ENCODE peak calls at places on chromosomes 4 and X, in seven cellular contexts. W is fibroblast of mammary gland; I is WTC11; O is AG09309; K is glutamatergic neuron; T is AG04450; N is CD4-positive, alpha-beta T cell. L is an unnamed sample.

GRCh38 chrX:123833387-123833786 is 26.5 kb upstream of the XIAP start:
- DNase-seq in W (peak), I (peak), O (no peak), K (peak), T (peak), N (peak), L (no peak)

GRCh38 chrX:85914431-85914830 is 132.9 kb downstream of the CHM start:
- DNase-seq in W (no peak), I (no peak), O (no peak), K (no peak), T (no peak), N (no peak), L (no peak)

GRCh38 chr4:101262683-101263082 is 84.6 kb downstream of the PPP3CA start:
- DNase-seq in W (no peak), I (no peak), O (no peak), K (no peak), T (no peak), N (no peak), L (no peak)

GRCh38 chr4:149203256-149204001 is 612.2 kb downstream of the IQCM start:
- DNase-seq in W (peak), I (no peak), O (no peak), K (no peak), T (no peak), N (no peak), L (no peak)

GRCh38 chr4:84530871-84531270 is 31.8 kb upstream of the NKX6-1 start:
- DNase-seq in W (peak), I (no peak), O (no peak), K (no peak), T (no peak), N (no peak), L (no peak)

GRCh38 chr4:78362310-78362709 is 189.3 kb upstream of the ANXA3 start:
- DNase-seq in W (no peak), I (peak), O (no peak), K (no peak), T (no peak), N (no peak), L (no peak)

GRCh38 chrX:150227873-150228272 is 135.2 kb upstream of the MAMLD1 start:
- DNase-seq in W (no peak), I (no peak), O (no peak), K (no peak), T (no peak), N (no peak), L (no peak)

GRCh38 chr4:89024051-89024675 is 32.8 kb downstream of the FAM13A start:
- DNase-seq in W (peak), I (no peak), O (peak), K (no peak), T (peak), N (peak), L (peak)

GRCh38 chr4:72383439-72383838 is 185.6 kb downstream of the ADAMTS3 start:
- DNase-seq in W (no peak), I (no peak), O (no peak), K (no peak), T (no peak), N (no peak), L (no peak)

GRCh38 chr4:1608196-1608820 is 75.8 kb downstream of the FAM53A start:
- DNase-seq in W (no peak), I (no peak), O (no peak), K (peak), T (no peak), N (no peak), L (no peak)

GRCh38 chrX:40169193-40170086 is 71.7 kb upstream of the BCOR start:
- DNase-seq in W (no peak), I (peak), O (no peak), K (peak), T (peak), N (peak), L (peak)

GRCh38 chrX:66200855-66201795 is 37.1 kb downstream of the HEPH start:
- DNase-seq in W (peak), I (no peak), O (peak), K (no peak), T (no peak), N (no peak), L (no peak)

GRCh38 chr4:144709793-144710525 is 64.0 kb downstream of the HHIP start:
- DNase-seq in W (peak), I (no peak), O (no peak), K (no peak), T (no peak), N (no peak), L (peak)

GRCh38 chr4:126701756-126702155 is 931.0 kb upstream of the INTU start:
- DNase-seq in W (peak), I (no peak), O (peak), K (no peak), T (no peak), N (no peak), L (no peak)

GRCh38 chr4:119731146-119731742 is 102.6 kb upstream of the PDE5A start:
- DNase-seq in W (no peak), I (no peak), O (no peak), K (no peak), T (no peak), N (no peak), L (no peak)

GRCh38 chrX:132648870-132649269 is 160.0 kb upstream of the MBNL3 start:
- DNase-seq in W (no peak), I (no peak), O (peak), K (no peak), T (no peak), N (no peak), L (no peak)

GRCh38 chrX:106933538-106933961 is 13.3 kb downstream of the CLDN2 start:
- DNase-seq in W (no peak), I (no peak), O (no peak), K (no peak), T (no peak), N (no peak), L (no peak)

GRCh38 chrX:47941423-47941822 is 62.4 kb downstream of the ZNF182 start:
- DNase-seq in W (no peak), I (no peak), O (no peak), K (no peak), T (no peak), N (no peak), L (no peak)

GRCh38 chr4:74181225-74181624 is 23.3 kb downstream of the MTHFD2L start:
- DNase-seq in W (peak), I (no peak), O (no peak), K (no peak), T (no peak), N (no peak), L (no peak)

GRCh38 chrX:96619588-96619987 is 65.1 kb upstream of the DIAPH2 start:
- DNase-seq in W (no peak), I (no peak), O (no peak), K (no peak), T (no peak), N (no peak), L (no peak)

GRCh38 chr4:122668241-122668640 is 47.4 kb upstream of the IL21 start:
- DNase-seq in W (peak), I (no peak), O (peak), K (no peak), T (peak), N (no peak), L (no peak)

GRCh38 chr4:141826260-141826659 is 189.9 kb downstream of the IL15 start:
- DNase-seq in W (no peak), I (no peak), O (no peak), K (no peak), T (peak), N (no peak), L (no peak)

DNA sequence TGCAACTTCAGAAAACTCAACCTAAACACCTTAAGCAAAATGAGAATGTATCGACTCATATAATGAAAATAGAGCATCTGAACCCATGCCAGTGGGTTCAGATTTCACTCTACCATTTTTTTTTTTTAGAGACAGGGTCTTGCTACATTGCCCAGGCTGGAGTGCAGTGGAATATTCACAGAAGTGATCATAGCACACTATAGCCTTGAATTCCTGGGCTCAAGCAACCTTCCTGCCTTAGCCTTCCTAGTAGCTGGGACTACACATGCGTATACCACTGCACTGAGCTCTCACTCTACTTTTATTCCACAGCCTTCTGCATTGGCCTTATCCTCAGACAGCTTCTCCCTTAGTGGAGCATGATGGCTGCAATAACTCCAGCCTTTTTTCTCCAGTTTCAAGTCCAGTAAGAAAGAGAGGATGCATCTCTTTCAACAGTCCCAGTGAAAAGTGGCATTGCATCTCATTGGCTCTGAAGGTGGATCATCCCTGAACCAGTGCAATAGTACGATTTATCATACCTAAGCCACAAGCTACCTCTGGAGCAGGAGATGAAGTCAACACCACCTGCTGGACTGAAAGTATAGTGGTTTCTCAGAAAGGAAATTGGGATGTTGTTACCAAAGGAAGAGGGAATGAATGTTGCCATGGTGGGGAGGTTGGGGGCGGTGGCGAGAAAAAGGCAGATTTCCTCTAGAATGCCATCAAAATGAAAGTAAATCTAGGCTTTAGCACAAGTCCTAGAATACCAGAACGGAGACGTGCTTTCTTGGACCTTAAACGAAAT is 2.0 kb upstream of the SOD3 start:
- DNase-seq in W (peak), I (no peak), O (no peak), K (no peak), T (no peak), N (no peak), L (no peak)
- TF ChIP-seq CTCF in W (peak), I (no peak), O (peak), K (peak), T (peak), N (no peak), L (peak)

DNA sequence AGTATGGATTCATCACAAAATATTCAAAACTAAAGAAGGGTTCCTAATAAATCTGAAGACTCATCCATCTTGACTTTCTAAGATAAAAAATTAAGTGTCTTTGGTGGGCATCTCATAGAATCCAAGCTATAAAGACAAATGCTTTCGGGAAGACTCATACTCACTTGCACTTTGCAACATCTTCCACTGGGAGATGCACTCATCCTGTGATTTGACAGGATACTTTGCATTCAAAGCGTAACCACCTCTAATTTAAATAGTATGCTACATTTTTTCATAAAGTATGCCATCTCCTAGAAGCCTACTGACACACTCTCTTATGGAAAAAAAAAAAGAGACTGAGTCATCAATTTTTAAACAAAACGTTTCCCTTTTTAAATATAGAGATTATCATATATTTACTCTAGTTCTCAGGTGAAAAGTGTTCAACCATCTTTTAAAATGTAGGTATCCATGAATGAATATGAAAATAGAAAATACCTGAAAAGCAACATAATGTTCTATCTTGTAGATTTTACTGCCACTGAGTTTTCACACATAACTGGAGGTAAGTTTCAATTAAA is 119.6 kb downstream of the KLHL13 start:
- DNase-seq in W (peak), I (no peak), O (no peak), K (no peak), T (no peak), N (no peak), L (no peak)
- TF ChIP-seq CTCF in W (peak), I (no peak), O (no peak), K (no peak), T (peak), N (no peak), L (peak)

GRCh38 chr4:143184503-143185252 is at the start of gene USP38:
- DNase-seq in W (peak), I (peak), O (peak), K (peak), T (peak), N (peak), L (peak)

GRCh38 chr4:143186634-143187033 is 1.9 kb downstream of the USP38 start:
- DNase-seq in W (peak), I (no peak), O (no peak), K (no peak), T (no peak), N (no peak), L (no peak)

GRCh38 chr4:143184217-143184502 is 557 bp upstream of the USP38 start:
- DNase-seq in W (no peak), I (no peak), O (no peak), K (no peak), T (no peak), N (no peak), L (peak)

GRCh38 chr4:143186202-143186601 is 1.5 kb downstream of the USP38 start:
- DNase-seq in W (peak), I (no peak), O (no peak), K (no peak), T (no peak), N (no peak), L (peak)

GRCh38 chr4:143185253-143186107 is 763 bp downstream of the USP38 start:
- DNase-seq in W (peak), I (peak), O (no peak), K (peak), T (no peak), N (peak), L (no peak)
- TF ChIP-seq CTCF in W (no peak), I (no peak), O (no peak), K (no peak), T (no peak), N (no peak), L (no peak)

DNA sequence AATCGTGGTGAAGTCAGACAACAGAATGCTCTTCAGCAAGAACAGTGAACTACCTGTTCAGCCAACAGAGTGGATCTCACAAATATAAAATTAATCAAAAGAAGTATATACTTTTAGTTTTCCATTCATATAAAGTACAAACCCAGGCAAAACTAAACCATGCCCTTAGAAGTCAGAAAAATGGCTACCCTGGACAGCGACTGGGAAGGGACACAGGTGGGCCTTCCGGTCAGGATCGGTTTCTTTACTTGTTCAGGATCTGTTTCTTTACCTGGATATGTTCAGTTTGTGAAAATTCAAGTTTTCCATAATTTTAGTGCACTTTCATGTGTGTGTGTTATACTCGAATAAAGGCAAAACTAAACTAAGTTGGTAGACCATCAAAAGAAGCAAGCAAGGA is 12.4 kb upstream of the GPR173 start:
- DNase-seq in W (no peak), I (no peak), O (no peak), K (no peak), T (no peak), N (no peak), L (no peak)
- TF ChIP-seq CTCF in W (no peak), I (no peak), O (no peak), K (no peak), T (no peak), N (no peak), L (no peak)

GRCh38 chrX:49710744-49711319 is 15.0 kb upstream of the PAGE1 start:
- DNase-seq in W (no peak), I (no peak), O (no peak), K (no peak), T (no peak), N (no peak), L (no peak)

GRCh38 chrX:49701948-49702347 is 6.2 kb upstream of the PAGE1 start:
- DNase-seq in W (no peak), I (no peak), O (no peak), K (no peak), T (no peak), N (no peak), L (no peak)

GRCh38 chrX:49701323-49701722 is 5.5 kb upstream of the PAGE1 start:
- DNase-seq in W (no peak), I (no peak), O (no peak), K (no peak), T (no peak), N (no peak), L (no peak)

GRCh38 chrX:49704692-49705404 is 9.1 kb upstream of the PAGE1 start:
- DNase-seq in W (no peak), I (no peak), O (no peak), K (no peak), T (no peak), N (no peak), L (no peak)
- TF ChIP-seq CTCF in W (no peak), I (no peak), O (no peak), K (no peak), T (no peak), N (no peak), L (no peak)

L was measured in epithelial cell of proximal tubule.